ENCODE peak calls at places on chromosomes 11 and 22, in seven cellular contexts. A is naive B cell, L is GM19239, U is nephron progenitor cell, F is adipocyte, E is mucosa of descending colon, T is epithelial cell of prostate. X is an unnamed sample.

GRCh38 chr22:50010676-50011446 is 1.7 kb downstream of the IL17REL start:
- DNase-seq in A (peak; percentile 81), L (no peak), U (peak; percentile 25), F (no peak), E (peak; percentile 51), T (no peak), X (no peak)

GRCh38 chr11:62595124-62595523 is 3.8 kb upstream of the TUT1 start:
- DNase-seq in A (no peak), L (no peak), U (no peak), F (no peak), E (peak; percentile 34), T (no peak), X (no peak)

GRCh38 chr11:63837027-63837688 is 1.8 kb upstream of the MARK2 start:
- DNase-seq in A (peak; percentile 64), L (peak; percentile 69), U (peak; percentile 75), F (peak; percentile 94), E (no peak), T (no peak), X (peak; percentile 76)

GRCh38 chr11:76083563-76084451 is 122.5 kb downstream of the WNT11 start:
- DNase-seq in A (no peak), L (no peak), U (no peak), F (peak; percentile 44), E (no peak), T (no peak), X (no peak)

GRCh38 chr11:114354076-114354475 is 46.2 kb downstream of the C11orf71 start:
- DNase-seq in A (no peak), L (no peak), U (no peak), F (peak; percentile 74), E (no peak), T (peak; percentile 90), X (no peak)

GRCh38 chr22:28297504-28297903 is 378.4 kb upstream of the PITPNB start:
- DNase-seq in A (peak; percentile 0), L (peak; percentile 15), U (no peak), F (no peak), E (no peak), T (no peak), X (no peak)

GRCh38 chr11:65814131-65814959 is 19.4 kb upstream of the SNX32 start:
- DNase-seq in A (no peak), L (no peak), U (no peak), F (no peak), E (peak; percentile 33), T (peak; percentile 14), X (no peak)

GRCh38 chr11:113006916-113007445 is 45.8 kb downstream of the NCAM1 start:
- DNase-seq in A (no peak), L (no peak), U (no peak), F (no peak), E (no peak), T (no peak), X (peak; percentile 43)

GRCh38 chr11:69122642-69123431 is 32.9 kb upstream of the SMIM38 start:
- DNase-seq in A (no peak), L (no peak), U (peak; percentile 61), F (peak; percentile 76), E (peak; percentile 93), T (peak; percentile 68), X (peak; percentile 67)

GRCh38 chr11:10309163-10310093 is 4.6 kb downstream of the ADM start:
- DNase-seq in A (no peak), L (no peak), U (no peak), F (peak; percentile 89), E (peak; percentile 83), T (no peak), X (no peak)

GRCh38 chr22:17781319-17782031 is 7.2 kb upstream of the BID start:
- DNase-seq in A (no peak), L (no peak), U (no peak), F (peak; percentile 90), E (peak; percentile 69), T (peak; percentile 54), X (no peak)

X was measured in neuronal stem cell.